ENCODE peak calls at places on chromosomes 11 and 22, in six cellular contexts. B is HepG2, F is A549, M is GM12878, L is upper lobe of left lung, R is K562. T is an unnamed sample.

GRCh38 chr22:39661501-39661841 is 90.9 kb downstream of the CACNA1I start:
- ATAC-seq in B (no peak), L (no peak), F (no peak), R (no peak), M (no peak), T (no peak)

GRCh38 chr11:44463751-44464150 is 101.7 kb upstream of the CD82 start:
- ATAC-seq in M (no peak), F (no peak), B (no peak), L (no peak), R (no peak), T (no peak)

GRCh38 chr11:50075856-50076255 is 43.2 kb downstream of the OR4C45 start:
- ATAC-seq in L (no peak), M (no peak), B (no peak), R (no peak), F (no peak), T (no peak)

GRCh38 chr11:33268945-33269567 is 11.9 kb downstream of the HIPK3 start:
- ATAC-seq in F (no peak), M (no peak), B (no peak), R (peak), L (no peak), T (no peak)

GRCh38 chr11:126053340-126054286 is 9.1 kb downstream of the CDON start:
- ATAC-seq in F (no peak), M (peak), R (no peak), L (no peak), B (no peak), T (no peak)

GRCh38 chr11:130124096-130124495 is 35.5 kb upstream of the ST14 start:
- ATAC-seq in F (peak), B (peak), L (peak), M (no peak), R (no peak), T (peak)

GRCh38 chr22:31155425-31155824 is 4.6 kb upstream of the RNF185 start:
- ATAC-seq in B (no peak), L (no peak), R (no peak), M (no peak), F (no peak), T (peak)

GRCh38 chr22:42680648-42681047 is 31.5 kb upstream of the CYB5R3 start:
- ATAC-seq in B (no peak), F (peak), L (peak), M (no peak), R (no peak), T (peak)

GRCh38 chr11:85845052-85845631 is 10.0 kb upstream of the CCDC83 start:
- ATAC-seq in F (no peak), L (no peak), M (no peak), B (no peak), R (no peak), T (no peak)

GRCh38 chr11:56183459-56183858 is 7.0 kb downstream of the OR5J2 start:
- ATAC-seq in F (no peak), M (no peak), L (no peak), B (no peak), R (no peak), T (no peak)
- TF ChIP-seq EP300 in F (no peak), M (no peak), L (no peak), B (no peak), R (no peak), T (no peak)

GRCh38 chr11:3058753-3059664 is 1.8 kb upstream of the CARS1 start:
- ATAC-seq in F (peak), R (peak), L (no peak), M (no peak), B (peak), T (no peak)

GRCh38 chr11:3060436-3061025 is 3.3 kb upstream of the CARS1 start:
- ATAC-seq in M (no peak), R (no peak), L (no peak), B (no peak), F (no peak), T (no peak)

GRCh38 chr11:3055881-3056280 is 1.3 kb downstream of the CARS1 start:
- ATAC-seq in F (no peak), M (no peak), B (no peak), L (no peak), R (no peak), T (no peak)

GRCh38 chr11:3056296-3057068 is 741 bp downstream of the CARS1 start:
- ATAC-seq in R (no peak), M (peak), F (no peak), B (peak), L (no peak), T (no peak)

GRCh38 chr11:3057069-3057963 is at the start of gene CARS1:
- ATAC-seq in L (peak), B (peak), M (peak), F (peak), R (peak), T (peak)
- TF ChIP-seq EP300 in L (peak), B (peak), M (no peak), F (no peak), R (peak), T (no peak)

GRCh38 chr11:65958774-65959420 is 2.6 kb upstream of the SART1 start:
- ATAC-seq in M (no peak), F (no peak), L (no peak), R (no peak), B (no peak), T (no peak)

GRCh38 chr11:65958306-65958705 is 3.2 kb upstream of the SART1 start:
- ATAC-seq in R (no peak), L (no peak), F (no peak), B (no peak), M (no peak), T (no peak)

GRCh38 chr11:65960824-65961266 is 689 bp upstream of the SART1 start:
- ATAC-seq in M (peak), F (no peak), B (no peak), R (peak), L (no peak), T (no peak)

GRCh38 chr11:65962136-65962564 is 616 bp downstream of the SART1 start:
- ATAC-seq in R (peak), F (peak), B (peak), M (no peak), L (no peak), T (no peak)

GRCh38 chr11:65961267-65962135 is at the start of gene SART1:
- ATAC-seq in L (peak), F (peak), R (peak), B (peak), M (peak), T (peak)
- TF ChIP-seq EP300 in L (no peak), F (no peak), R (peak), B (peak), M (no peak), T (no peak)

DNA sequence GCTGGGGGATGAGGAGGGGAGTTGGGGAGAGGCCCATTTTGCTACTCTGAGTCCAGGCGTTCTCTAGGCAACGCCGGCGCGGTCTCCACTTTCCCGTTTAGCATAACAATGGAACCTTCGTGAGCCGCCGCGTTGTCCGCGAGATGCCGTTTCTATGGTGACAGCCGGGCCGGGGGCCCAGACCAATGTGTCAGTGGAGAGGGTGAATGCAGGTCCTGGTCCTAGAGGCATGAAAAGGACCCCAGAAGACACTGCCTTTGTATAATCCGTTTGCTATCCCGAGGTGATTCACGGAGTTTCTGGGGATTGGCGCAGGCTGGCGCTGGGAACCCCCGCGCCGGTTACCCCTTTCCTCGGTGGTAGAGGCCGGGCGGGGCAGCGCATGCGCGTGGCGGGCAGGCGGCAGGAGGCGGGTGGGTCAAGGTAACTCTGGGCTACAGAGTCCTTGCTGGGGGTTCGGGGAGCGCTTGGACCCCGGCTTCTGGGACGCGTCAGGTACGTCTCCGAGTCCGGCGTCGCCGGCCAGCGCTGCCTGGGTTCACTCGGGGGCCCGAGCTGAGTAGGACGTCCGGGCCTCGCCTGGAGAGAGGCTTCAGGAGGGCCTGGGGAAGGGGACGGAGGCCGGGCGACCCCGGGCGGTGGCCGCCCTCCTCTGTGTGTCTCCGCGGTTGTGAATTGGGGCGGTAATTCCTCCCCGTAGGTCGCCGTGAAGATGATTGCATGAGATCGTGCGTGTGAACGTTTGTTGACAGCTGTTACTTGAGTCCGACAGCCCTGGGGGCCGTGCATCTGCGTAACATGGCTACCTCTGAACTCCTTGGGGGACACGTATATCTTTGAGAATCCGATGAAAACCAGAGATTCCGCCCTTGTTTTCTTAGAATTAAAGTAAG is at the start of the genes CBY1 and FAM227A:
- ATAC-seq in B (peak), L (peak), F (peak), M (peak), R (peak), T (peak)
- TF ChIP-seq EP300 in B (no peak), L (no peak), F (no peak), M (no peak), R (no peak), T (no peak)